ENCODE peak calls at places on chromosomes 4 and X, in eight cellular contexts. B, I, S, C, Z, F, G and J are unnamed samples.

GRCh38 chr4:126242679-126243390 is 928.1 kb downstream of the FAT4 start:
- DNase-seq in B (no peak), I (no peak), S (no peak), C (no peak), Z (no peak), F (peak; percentile 9), G (no peak), J (no peak)

GRCh38 chr4:8197521-8197920 is 1.6 kb upstream of the SH3TC1 start:
- DNase-seq in B (no peak), I (no peak), S (no peak), C (no peak), Z (no peak), F (no peak), G (no peak), J (no peak)

GRCh38 chrX:48761674-48762471 is at the start of gene GLOD5:
- DNase-seq in B (peak; percentile 63), I (no peak), S (peak; percentile 52), C (peak; percentile 9), Z (no peak), F (no peak), G (no peak), J (peak; percentile 59)

GRCh38 chr4:125389713-125390112 is 75.0 kb downstream of the FAT4 start:
- DNase-seq in B (no peak), I (no peak), S (no peak), C (peak; percentile 85), Z (no peak), F (peak; percentile 65), G (no peak), J (no peak)

GRCh38 chr4:181525641-181526040 is 717.6 kb upstream of the TENM3 start:
- DNase-seq in B (no peak), I (no peak), S (no peak), C (no peak), Z (no peak), F (no peak), G (no peak), J (no peak)

GRCh38 chr4:121764702-121765367 is at the start of gene SMIM43:
- DNase-seq in B (peak; percentile 55), I (no peak), S (no peak), C (no peak), Z (no peak), F (peak; percentile 51), G (no peak), J (no peak)

GRCh38 chrX:115018944-115019343 is 1.5 kb upstream of the IL13RA2 start:
- DNase-seq in B (no peak), I (no peak), S (no peak), C (no peak), Z (no peak), F (peak; percentile 17), G (no peak), J (no peak)

GRCh38 chrX:42189601-42190000 is 266.2 kb upstream of the CASK start:
- DNase-seq in B (no peak), I (no peak), S (no peak), C (no peak), Z (no peak), F (no peak), G (no peak), J (no peak)

GRCh38 chrX:115564243-115564642 is 3.3 kb downstream of the PLS3 start:
- DNase-seq in B (no peak), I (no peak), S (no peak), C (no peak), Z (no peak), F (no peak), G (no peak), J (no peak)

GRCh38 chr4:42906906-42907774 is 14.6 kb downstream of the GRXCR1 start:
- DNase-seq in B (peak; percentile 8), I (no peak), S (no peak), C (peak; percentile 9), Z (no peak), F (no peak), G (no peak), J (peak; percentile 37)

GRCh38 chr4:76772498-76773106 is 125.3 kb downstream of the SOWAHB start:
- DNase-seq in B (no peak), I (no peak), S (no peak), C (peak; percentile 44), Z (no peak), F (peak; percentile 45), G (no peak), J (no peak)

GRCh38 chr4:109294006-109294405 is 8.5 kb downstream of the COL25A1 start:
- DNase-seq in B (peak; percentile 60), I (no peak), S (peak; percentile 86), C (peak; percentile 68), Z (no peak), F (no peak), G (no peak), J (no peak)

GRCh38 chr4:142925161-142925560 is 79.1 kb upstream of the INPP4B start:
- DNase-seq in B (no peak), I (no peak), S (no peak), C (no peak), Z (no peak), F (no peak), G (no peak), J (no peak)

GRCh38 chrX:70289168-70289792 is 447 bp downstream of the PDZD11 start:
- DNase-seq in B (no peak), I (no peak), S (no peak), C (no peak), Z (no peak), F (peak; percentile 12), G (no peak), J (no peak)

GRCh38 chrX:24014388-24015018 is 12.5 kb downstream of the KLHL15 start:
- DNase-seq in B (no peak), I (no peak), S (no peak), C (no peak), Z (peak; percentile 23), F (no peak), G (no peak), J (no peak)

GRCh38 chr4:1531683-1532548 is 125.7 kb upstream of the NKX1-1 start:
- DNase-seq in B (no peak), I (no peak), S (no peak), C (no peak), Z (no peak), F (no peak), G (peak; percentile 7), J (no peak)

GRCh38 chrX:147550217-147550616 is 361.5 kb upstream of the FMR1 start:
- DNase-seq in B (peak; percentile 31), I (no peak), S (peak; percentile 57), C (peak; percentile 23), Z (no peak), F (peak; percentile 4), G (no peak), J (no peak)

GRCh38 chrX:15761564-15762191 is 23.6 kb downstream of the CA5B start:
- DNase-seq in B (peak; percentile 24), I (peak; percentile 49), S (peak; percentile 72), C (peak; percentile 24), Z (no peak), F (peak; percentile 49), G (no peak), J (no peak)

GRCh38 chr4:159444668-159445067 is 341.8 kb downstream of the RAPGEF2 start:
- DNase-seq in B (no peak), I (no peak), S (no peak), C (peak; percentile 28), Z (no peak), F (no peak), G (no peak), J (no peak)

GRCh38 chr4:15010038-15010585 is 7.8 kb downstream of the CPEB2 start:
- DNase-seq in B (no peak), I (no peak), S (no peak), C (no peak), Z (no peak), F (no peak), G (no peak), J (no peak)

GRCh38 chr4:26150948-26151347 is 169.9 kb upstream of the RBPJ start:
- DNase-seq in B (no peak), I (peak; percentile 28), S (peak; percentile 39), C (no peak), Z (peak; percentile 21), F (peak; percentile 35), G (no peak), J (no peak)

GRCh38 chrX:16788477-16788876 is 2.2 kb downstream of the TXLNG start:
- DNase-seq in B (no peak), I (no peak), S (no peak), C (no peak), Z (no peak), F (no peak), G (no peak), J (no peak)

GRCh38 chr4:110119880-110120279 is 78.5 kb downstream of the ELOVL6 start:
- DNase-seq in B (no peak), I (no peak), S (no peak), C (no peak), Z (no peak), F (peak; percentile 53), G (no peak), J (no peak)